ENCODE peak calls at places on chromosomes 11 and 22, in nine cellular contexts. O is upper lobe of left lung, E is HepG2, U is tibial nerve, G is stomach, L is H1, F is ovary, H is transverse colon, C is K562. M is an unnamed sample. For H3K27me3 and H3K4me1, the result is how much of the 10 kb centered on the place peaks cover.

GRCh38 chr11:59614277-59615131 is 1.1 kb downstream of the OSBP start:
- DNase-seq in O (no peak), E (no peak), U (no peak), G (no peak), L (no peak), F (peak), H (no peak), C (no peak), M (no peak)

GRCh38 chr22:39920134-39920743 is 19.4 kb downstream of the GRAP2 start:
- DNase-seq in O (no peak), E (no peak), U (no peak), G (no peak), L (no peak), F (no peak), H (no peak), C (peak), M (no peak)

GRCh38 chr11:115352805-115353483 is 151.3 kb downstream of the CADM1 start:
- DNase-seq in O (no peak), E (no peak), U (no peak), G (no peak), L (no peak), F (no peak), H (no peak), C (no peak), M (no peak)

GRCh38 chr11:47220401-47220821 is 5.6 kb downstream of the DDB2 start:
- DNase-seq in O (no peak), E (peak), U (no peak), G (no peak), L (no peak), F (no peak), H (no peak), C (no peak), M (no peak)

GRCh38 chr11:117837070-117837776 is 12.7 kb upstream of the FXYD2 start:
- DNase-seq in O (no peak), E (no peak), U (no peak), G (peak), L (no peak), F (peak), H (peak), C (no peak), M (peak)

GRCh38 chr11:126529037-126529436 is 173.6 kb downstream of the ST3GAL4 start:
- DNase-seq in O (no peak), E (no peak), U (no peak), G (no peak), L (no peak), F (no peak), H (no peak), C (no peak), M (peak)

GRCh38 chr11:107898270-107898669 is 30.0 kb upstream of the RAB39A start:
- DNase-seq in O (no peak), E (peak), U (no peak), G (no peak), L (no peak), F (no peak), H (no peak), C (peak), M (no peak)

GRCh38 chr22:48551061-48551460 is 1276.6 kb downstream of the BRD1 start:
- DNase-seq in O (no peak), E (no peak), U (no peak), G (no peak), L (no peak), F (no peak), H (no peak), C (no peak), M (no peak)

GRCh38 chr22:21984793-21985192 is 2.2 kb upstream of the TOP3B start:
- DNase-seq in O (no peak), E (no peak), U (no peak), G (no peak), L (peak), F (no peak), H (no peak), C (peak), M (no peak)

GRCh38 chr22:36966851-36967535 is 52.3 kb downstream of the TST start:
- DNase-seq in O (no peak), E (no peak), U (no peak), G (no peak), L (no peak), F (no peak), H (no peak), C (no peak), M (no peak)

GRCh38 chr11:104165014-104165413 is 1.1 kb upstream of the PDGFD start:
- DNase-seq in O (no peak), E (no peak), U (no peak), G (no peak), L (no peak), F (peak), H (no peak), C (no peak), M (no peak)

GRCh38 chr11:71294846-71295600 is 42.6 kb upstream of the SHANK2 start:
- DNase-seq in O (no peak), E (no peak), U (no peak), G (peak), L (peak), F (no peak), H (no peak), C (no peak), M (no peak)

GRCh38 chr11:127925430-127925829 is 661.9 kb downstream of the ETS1 start:
- DNase-seq in O (no peak), E (no peak), U (no peak), G (no peak), L (no peak), F (no peak), H (no peak), C (no peak), M (no peak)

GRCh38 chr22:30079952-30080533 is at the start of gene HORMAD2:
- DNase-seq in O (peak), E (no peak), U (no peak), G (no peak), L (peak), F (no peak), H (peak), C (no peak), M (no peak)

GRCh38 chr11:81772161-81772560 is 961.5 kb downstream of the FAM181B start:
- DNase-seq in O (no peak), E (no peak), U (no peak), G (no peak), L (no peak), F (no peak), H (no peak), C (no peak), M (no peak)

GRCh38 chr11:18720086-18720810 is 5.7 kb downstream of the IGSF22 start:
- DNase-seq in O (no peak), E (no peak), U (no peak), G (no peak), L (no peak), F (no peak), H (no peak), C (no peak), M (no peak)

GRCh38 chr11:118168316-118168715 is 8.1 kb downstream of the SCN2B start:
- DNase-seq in O (peak), E (no peak), U (no peak), G (no peak), L (no peak), F (no peak), H (no peak), C (no peak), M (no peak)

GRCh38 chr11:98260983-98261382 is 759.8 kb upstream of the CNTN5 start:
- DNase-seq in O (no peak), E (no peak), U (no peak), G (no peak), L (no peak), F (no peak), H (no peak), C (no peak), M (no peak)

GRCh38 chr22:46827072-46827780 is 64.8 kb downstream of the TBC1D22A start:
- DNase-seq in O (no peak), E (peak), U (no peak), G (no peak), L (peak), F (no peak), H (no peak), C (peak), M (no peak)

GRCh38 chr11:104443387-104443786 is 279.4 kb upstream of the PDGFD start:
- DNase-seq in O (no peak), E (no peak), U (no peak), G (no peak), L (no peak), F (no peak), H (no peak), C (no peak), M (no peak)

GRCh38 chr11:37948258-37948657 is 1350.2 kb upstream of the RAG2 start:
- DNase-seq in O (no peak), E (no peak), U (no peak), G (no peak), L (no peak), F (no peak), H (no peak), C (no peak), M (no peak)

DNA sequence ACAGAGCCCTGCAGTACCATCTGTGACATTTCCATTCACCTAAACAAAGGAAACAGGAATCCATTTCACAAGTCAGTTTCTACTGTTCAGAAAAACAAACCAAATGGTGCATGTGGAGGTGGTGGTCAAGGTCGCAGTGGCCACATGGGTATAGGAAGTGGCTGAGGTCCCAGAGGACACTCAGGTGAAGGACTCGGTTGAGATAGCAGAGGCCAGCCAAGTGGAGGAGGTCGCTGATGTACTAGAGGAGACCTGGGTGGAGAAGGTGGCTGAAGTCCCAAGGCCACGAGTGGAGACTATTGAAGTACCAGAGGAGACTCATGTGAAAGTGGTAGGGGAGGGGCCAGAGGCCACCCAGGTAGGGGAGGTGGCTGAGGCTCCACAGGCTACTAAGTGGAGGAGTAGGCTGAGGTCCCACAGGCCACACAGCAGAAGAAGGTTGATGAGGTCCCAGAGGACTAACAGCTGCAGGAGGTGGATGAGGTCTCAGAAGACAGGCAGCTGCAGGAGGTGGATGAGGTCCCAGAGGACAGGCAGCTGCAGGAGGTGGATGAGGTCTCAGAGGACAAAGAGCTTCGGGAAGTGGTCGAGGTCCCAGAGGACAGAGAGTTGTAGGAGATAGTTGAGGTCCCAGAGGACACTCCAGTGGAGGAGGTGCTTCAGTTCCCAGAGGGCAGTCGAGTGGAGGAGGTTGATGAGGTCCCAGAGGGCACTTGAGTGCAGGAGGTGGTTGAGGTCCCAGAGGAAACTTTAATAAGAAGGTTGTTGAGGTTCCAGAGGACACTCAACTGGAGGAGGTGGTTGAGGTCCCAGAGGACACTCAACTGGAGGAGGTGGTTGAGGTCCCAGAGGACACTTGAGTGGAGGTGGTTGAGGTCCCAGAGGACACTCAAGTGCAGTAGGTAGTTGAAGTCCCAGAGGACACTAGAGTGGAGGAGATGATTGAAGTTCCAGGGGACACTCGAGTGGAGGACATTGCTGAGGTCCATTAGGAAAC is 40.1 kb downstream of the ZNF195 start:
- DNase-seq in O (no peak), E (no peak), U (no peak), G (no peak), L (peak), F (no peak), H (no peak), C (no peak), M (no peak)
- H3K27me3 ChIP-seq in O (under half), E (under half), U (under half), G (under half), L (under half), F (under half), H (under half), C (under half), M (under half)

GRCh38 chr11:1858576-1858975 is 5.7 kb downstream of the LSP1 start:
- DNase-seq in O (peak), E (no peak), U (no peak), G (no peak), L (no peak), F (no peak), H (no peak), C (no peak), M (no peak)

GRCh38 chr11:1856306-1857005 is 3.6 kb downstream of the LSP1 start:
- DNase-seq in O (peak), E (no peak), U (no peak), G (no peak), L (no peak), F (no peak), H (no peak), C (no peak), M (no peak)

GRCh38 chr11:1860108-1860507 is 7.2 kb downstream of the LSP1 start:
- DNase-seq in O (no peak), E (no peak), U (no peak), G (no peak), L (no peak), F (no peak), H (no peak), C (no peak), M (no peak)

GRCh38 chr11:1857064-1857463 is 4.2 kb downstream of the LSP1 start:
- DNase-seq in O (peak), E (no peak), U (no peak), G (no peak), L (no peak), F (no peak), H (no peak), C (no peak), M (no peak)

GRCh38 chr11:1858154-1858553 is 5.3 kb downstream of the LSP1 start:
- DNase-seq in O (peak), E (no peak), U (no peak), G (no peak), L (no peak), F (no peak), H (no peak), C (no peak), M (no peak)
- H3K4me1 ChIP-seq in O (under half), E (under half), U (under half), G (under half), L (under half), F (under half), H (under half), C (under half), M (under half)

DNA sequence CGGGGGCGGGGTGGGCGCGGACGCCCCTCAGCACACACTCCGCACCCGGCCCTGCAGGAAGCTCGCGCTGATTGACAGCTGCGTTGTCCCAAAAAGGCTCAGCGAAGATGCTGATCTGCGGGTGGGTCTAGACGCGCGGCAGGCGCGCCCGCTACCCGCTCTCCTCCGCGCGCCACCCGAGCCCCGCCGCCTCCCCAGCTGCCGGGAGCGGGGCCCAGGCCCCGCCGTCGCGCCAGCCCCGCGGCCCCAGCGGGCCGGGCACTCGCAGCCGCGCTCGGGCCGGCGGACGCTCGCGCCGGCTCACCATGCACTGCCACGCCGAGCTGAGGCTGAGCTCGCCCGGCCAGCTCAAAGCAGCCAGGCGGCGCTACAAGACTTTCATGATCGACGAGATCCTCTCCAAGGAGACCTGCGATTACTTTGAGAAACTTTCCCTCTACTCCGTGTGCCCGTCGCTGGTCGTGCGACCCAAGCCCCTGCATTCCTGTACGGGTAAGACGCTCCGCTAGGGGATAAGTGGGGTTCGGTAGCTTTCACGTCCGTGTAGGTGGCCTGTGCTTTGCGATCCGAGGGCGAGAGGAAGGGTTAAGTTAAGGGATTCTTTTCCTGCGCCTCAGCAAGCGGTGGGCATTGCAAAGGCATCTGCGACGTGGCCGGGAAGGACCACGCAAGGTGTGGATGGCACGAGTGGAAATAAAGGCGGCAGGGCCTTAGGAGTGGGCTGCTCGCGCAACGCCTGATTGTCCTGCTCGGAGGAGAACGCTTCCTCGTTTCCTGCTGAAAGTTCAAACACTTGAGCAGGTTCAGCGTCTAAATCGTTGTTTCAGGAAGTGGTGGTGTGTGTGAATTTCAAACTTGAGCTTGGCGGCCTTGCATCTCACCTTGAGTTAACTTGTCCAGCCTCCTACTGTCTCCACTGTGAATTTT is at the start of gene BARX2:
- DNase-seq in O (peak), E (peak), U (no peak), G (peak), L (peak), F (no peak), H (peak), C (no peak), M (no peak)
- TF ChIP-seq EP300 in O (no peak), E (no peak), U (no peak), G (no peak), L (no peak), F (no peak), H (no peak), C (no peak), M (no peak)

DNA sequence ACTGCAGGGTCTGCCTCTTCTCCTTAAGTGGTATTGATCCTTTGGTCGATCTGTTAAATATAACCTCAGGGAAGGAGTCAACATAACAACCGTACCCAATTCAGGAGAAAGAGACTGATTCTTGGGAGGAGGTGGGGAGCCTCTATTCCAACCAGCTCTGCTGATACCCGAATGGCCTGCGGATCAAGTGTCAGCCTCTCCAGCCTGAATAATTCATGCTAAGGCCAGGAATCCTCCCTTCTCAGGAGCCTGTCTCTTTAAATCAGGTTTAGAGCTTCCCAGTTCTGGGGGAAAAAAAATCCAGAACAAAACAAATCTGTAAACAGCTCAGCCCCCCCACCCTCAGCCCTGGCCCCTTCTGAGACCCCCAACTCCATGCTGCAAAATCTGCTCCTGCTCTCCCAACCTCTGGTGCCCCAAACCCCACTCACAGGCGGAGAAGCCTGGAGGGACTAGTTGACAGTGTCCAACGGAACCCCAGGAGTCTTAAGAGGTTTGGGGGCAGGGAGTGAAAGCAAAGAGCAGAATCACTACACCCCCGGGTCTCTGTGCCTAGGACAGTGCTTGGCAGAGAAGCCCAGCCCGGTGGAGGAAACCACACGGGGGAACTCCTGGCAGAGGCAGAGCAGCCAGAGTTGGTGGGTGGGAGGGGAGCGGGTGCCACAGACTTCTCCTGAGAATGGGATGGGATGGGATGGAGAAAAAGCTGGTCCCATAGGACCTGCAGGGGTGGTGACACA is 853 bp upstream of the TPBGL start:
- DNase-seq in O (no peak), E (no peak), U (no peak), G (peak), L (no peak), F (no peak), H (no peak), C (no peak), M (no peak)
- H3K27me3 ChIP-seq in O (under half), E (under half), U (under half), G (half or more), L (under half), F (under half), H (half or more), C (half or more), M (half or more)

DNA sequence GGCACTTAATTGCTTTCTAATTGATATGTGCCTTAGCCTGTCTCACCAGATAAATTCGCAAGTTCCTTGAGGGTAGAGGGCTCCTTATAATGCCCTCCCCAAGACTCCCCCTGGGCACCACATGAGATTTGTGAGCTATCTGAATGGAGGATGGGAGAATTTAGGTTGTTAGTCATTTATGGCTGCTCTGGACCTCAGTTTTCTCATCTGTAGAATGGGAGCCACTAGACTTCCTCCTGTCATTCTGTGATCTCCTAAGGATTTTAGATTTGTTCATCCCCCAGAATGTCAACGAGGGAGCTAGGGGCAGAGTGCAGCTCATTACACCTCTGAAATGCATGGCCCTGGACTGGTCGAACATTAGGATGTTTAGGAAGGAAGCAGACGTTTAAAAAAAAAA is 294.6 kb downstream of the MIAT start:
- DNase-seq in O (no peak), E (no peak), U (no peak), G (no peak), L (no peak), F (no peak), H (no peak), C (no peak), M (no peak)
- H3K4me1 ChIP-seq in O (under half), E (under half), U (under half), G (under half), L (under half), F (under half), H (under half), C (under half), M (under half)

GRCh38 chr11:41115066-41115465 is 344.4 kb downstream of the LRRC4C start:
- DNase-seq in O (no peak), E (no peak), U (no peak), G (no peak), L (no peak), F (no peak), H (no peak), C (no peak), M (no peak)

GRCh38 chr11:41116970-41117369 is 342.5 kb downstream of the LRRC4C start:
- DNase-seq in O (no peak), E (no peak), U (no peak), G (no peak), L (peak), F (no peak), H (no peak), C (no peak), M (no peak)

GRCh38 chr11:41119484-41119883 is 340.0 kb downstream of the LRRC4C start:
- DNase-seq in O (no peak), E (no peak), U (no peak), G (no peak), L (no peak), F (no peak), H (no peak), C (no peak), M (no peak)

GRCh38 chr11:41121600-41121999 is 337.9 kb downstream of the LRRC4C start:
- DNase-seq in O (no peak), E (peak), U (no peak), G (no peak), L (no peak), F (no peak), H (no peak), C (no peak), M (no peak)

DNA sequence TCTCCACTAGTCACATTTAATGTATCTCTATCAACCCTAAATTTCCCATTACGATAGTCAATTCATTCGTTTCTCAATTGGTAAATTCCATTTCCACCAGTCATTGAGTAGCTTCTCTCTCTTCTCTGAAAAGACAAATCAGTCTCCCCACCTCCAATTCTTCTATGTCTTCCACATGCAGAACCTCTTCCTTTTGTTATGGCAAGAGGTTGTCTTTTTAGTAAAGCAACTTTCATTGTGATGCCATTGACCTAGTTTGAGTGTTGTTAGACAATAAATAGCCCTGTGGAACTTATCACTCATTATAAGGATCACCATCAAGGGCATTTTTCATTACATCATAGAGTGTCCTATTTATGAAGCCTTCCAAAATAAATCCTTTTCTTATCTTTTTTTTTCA is 340.9 kb downstream of the LRRC4C start:
- DNase-seq in O (no peak), E (no peak), U (no peak), G (no peak), L (no peak), F (no peak), H (no peak), C (no peak), M (no peak)
- TF ChIP-seq EP300 in O (no peak), E (no peak), U (no peak), G (no peak), L (no peak), F (no peak), H (no peak), C (no peak), M (no peak)

M was measured in sigmoid colon.